ENCODE peak calls at places on chromosomes 1 and 21, in seven cellular contexts. One of them, this sample, is unnamed.

GRCh38 chr1:44740179-44740617 is 561 bp downstream of the KIF2C start:
- DNase-seq in pancreas: no peak
- DNase-seq in NT2/D1: no peak
- DNase-seq in esophagus squamous epithelium: no peak
- DNase-seq in fibroblast of lung: no peak
- DNase-seq in astrocyte of the spinal cord: no peak
- DNase-seq in AG10803: no peak
- DNase-seq in this sample: no peak

GRCh38 chr1:36083635-36084501 is at the start of gene TEKT2:
- DNase-seq in astrocyte of the spinal cord: peak
- DNase-seq in NT2/D1: peak
- DNase-seq in AG10803: no peak
- DNase-seq in pancreas: no peak
- DNase-seq in esophagus squamous epithelium: no peak
- DNase-seq in fibroblast of lung: no peak
- DNase-seq in this sample: no peak

GRCh38 chr1:20069932-20070331 is at the start of gene PLA2G5:
- DNase-seq in NT2/D1: no peak
- DNase-seq in esophagus squamous epithelium: no peak
- DNase-seq in astrocyte of the spinal cord: peak
- DNase-seq in AG10803: peak
- DNase-seq in pancreas: no peak
- DNase-seq in fibroblast of lung: peak
- DNase-seq in this sample: no peak

GRCh38 chr1:18955442-18956188 is 861 bp downstream of the IFFO2 start:
- DNase-seq in fibroblast of lung: no peak
- DNase-seq in AG10803: no peak
- DNase-seq in esophagus squamous epithelium: no peak
- DNase-seq in pancreas: peak
- DNase-seq in astrocyte of the spinal cord: no peak
- DNase-seq in NT2/D1: no peak
- DNase-seq in this sample: no peak

GRCh38 chr1:219908170-219908569 is 20.2 kb downstream of the SLC30A10 start:
- DNase-seq in pancreas: no peak
- DNase-seq in esophagus squamous epithelium: no peak
- DNase-seq in AG10803: no peak
- DNase-seq in astrocyte of the spinal cord: no peak
- DNase-seq in NT2/D1: no peak
- DNase-seq in fibroblast of lung: no peak
- DNase-seq in this sample: no peak

GRCh38 chr1:147804942-147805723 is 44.7 kb upstream of the GJA5 start:
- DNase-seq in astrocyte of the spinal cord: no peak
- DNase-seq in NT2/D1: no peak
- DNase-seq in fibroblast of lung: no peak
- DNase-seq in AG10803: no peak
- DNase-seq in esophagus squamous epithelium: no peak
- DNase-seq in pancreas: no peak
- DNase-seq in this sample: no peak

GRCh38 chr1:111789666-111790316 is 34.1 kb downstream of the DDX20 start:
- DNase-seq in AG10803: peak
- DNase-seq in fibroblast of lung: peak
- DNase-seq in NT2/D1: no peak
- DNase-seq in esophagus squamous epithelium: no peak
- DNase-seq in astrocyte of the spinal cord: no peak
- DNase-seq in pancreas: no peak
- DNase-seq in this sample: peak

GRCh38 chr1:64171797-64172281 is 31.6 kb upstream of the UBE2U start:
- DNase-seq in esophagus squamous epithelium: no peak
- DNase-seq in astrocyte of the spinal cord: peak
- DNase-seq in NT2/D1: no peak
- DNase-seq in pancreas: no peak
- DNase-seq in fibroblast of lung: peak
- DNase-seq in AG10803: peak
- DNase-seq in this sample: peak

GRCh38 chr1:196887515-196888239 is at the start of gene CFHR4:
- DNase-seq in NT2/D1: no peak
- DNase-seq in astrocyte of the spinal cord: no peak
- DNase-seq in pancreas: no peak
- DNase-seq in AG10803: no peak
- DNase-seq in esophagus squamous epithelium: no peak
- DNase-seq in fibroblast of lung: no peak
- DNase-seq in this sample: no peak

GRCh38 chr1:39683591-39684312 is 7.5 kb downstream of the HPCAL4 start:
- DNase-seq in astrocyte of the spinal cord: no peak
- DNase-seq in esophagus squamous epithelium: no peak
- DNase-seq in fibroblast of lung: no peak
- DNase-seq in AG10803: no peak
- DNase-seq in NT2/D1: no peak
- DNase-seq in pancreas: no peak
- DNase-seq in this sample: no peak

GRCh38 chr21:44943005-44943685 is 3.3 kb downstream of the SLX9 start:
- DNase-seq in AG10803: no peak
- DNase-seq in fibroblast of lung: no peak
- DNase-seq in pancreas: no peak
- DNase-seq in NT2/D1: no peak
- DNase-seq in esophagus squamous epithelium: no peak
- DNase-seq in astrocyte of the spinal cord: no peak
- DNase-seq in this sample: no peak

GRCh38 chr21:36047139-36047538 is 13.2 kb downstream of the SETD4 start:
- DNase-seq in fibroblast of lung: no peak
- DNase-seq in esophagus squamous epithelium: no peak
- DNase-seq in pancreas: no peak
- DNase-seq in AG10803: no peak
- DNase-seq in NT2/D1: no peak
- DNase-seq in astrocyte of the spinal cord: no peak
- DNase-seq in this sample: no peak

GRCh38 chr1:76402128-76402527 is 327.6 kb downstream of the ST6GALNAC3 start:
- DNase-seq in astrocyte of the spinal cord: no peak
- DNase-seq in AG10803: no peak
- DNase-seq in pancreas: no peak
- DNase-seq in NT2/D1: no peak
- DNase-seq in esophagus squamous epithelium: no peak
- DNase-seq in fibroblast of lung: no peak
- DNase-seq in this sample: no peak

GRCh38 chr1:47650205-47650604 is 212.4 kb downstream of the FOXD2 start:
- DNase-seq in pancreas: no peak
- DNase-seq in fibroblast of lung: peak
- DNase-seq in AG10803: peak
- DNase-seq in esophagus squamous epithelium: no peak
- DNase-seq in NT2/D1: no peak
- DNase-seq in astrocyte of the spinal cord: peak
- DNase-seq in this sample: peak

GRCh38 chr1:230308039-230308438 is 118.1 kb downstream of the PGBD5 start:
- DNase-seq in NT2/D1: no peak
- DNase-seq in AG10803: peak
- DNase-seq in pancreas: peak
- DNase-seq in esophagus squamous epithelium: no peak
- DNase-seq in astrocyte of the spinal cord: peak
- DNase-seq in fibroblast of lung: peak
- DNase-seq in this sample: peak

GRCh38 chr1:202462342-202463076 is 114.0 kb downstream of the PPP1R12B start:
- DNase-seq in pancreas: no peak
- DNase-seq in NT2/D1: no peak
- DNase-seq in AG10803: no peak
- DNase-seq in astrocyte of the spinal cord: no peak
- DNase-seq in fibroblast of lung: no peak
- DNase-seq in esophagus squamous epithelium: no peak
- DNase-seq in this sample: no peak

GRCh38 chr1:186887198-186887597 is 58.4 kb downstream of the PLA2G4A start:
- DNase-seq in esophagus squamous epithelium: no peak
- DNase-seq in astrocyte of the spinal cord: no peak
- DNase-seq in fibroblast of lung: peak
- DNase-seq in AG10803: no peak
- DNase-seq in NT2/D1: no peak
- DNase-seq in pancreas: no peak
- DNase-seq in this sample: no peak

GRCh38 chr1:53431725-53432306 is 27.4 kb upstream of the DMRTB1 start:
- DNase-seq in fibroblast of lung: no peak
- DNase-seq in astrocyte of the spinal cord: no peak
- DNase-seq in pancreas: no peak
- DNase-seq in esophagus squamous epithelium: no peak
- DNase-seq in NT2/D1: no peak
- DNase-seq in AG10803: no peak
- DNase-seq in this sample: no peak

GRCh38 chr1:58905628-58906256 is 121.9 kb upstream of the JUN start:
- DNase-seq in esophagus squamous epithelium: no peak
- DNase-seq in fibroblast of lung: no peak
- DNase-seq in astrocyte of the spinal cord: no peak
- DNase-seq in pancreas: peak
- DNase-seq in NT2/D1: no peak
- DNase-seq in AG10803: no peak
- DNase-seq in this sample: no peak

GRCh38 chr1:31795801-31796621 is 19.8 kb downstream of the SPOCD1 start:
- DNase-seq in pancreas: no peak
- DNase-seq in astrocyte of the spinal cord: peak
- DNase-seq in fibroblast of lung: peak
- DNase-seq in NT2/D1: no peak
- DNase-seq in AG10803: peak
- DNase-seq in esophagus squamous epithelium: no peak
- DNase-seq in this sample: peak

GRCh38 chr1:173560300-173560699 is 42.6 kb downstream of the SLC9C2 start:
- DNase-seq in esophagus squamous epithelium: no peak
- DNase-seq in AG10803: no peak
- DNase-seq in astrocyte of the spinal cord: no peak
- DNase-seq in pancreas: no peak
- DNase-seq in fibroblast of lung: no peak
- DNase-seq in NT2/D1: no peak
- DNase-seq in this sample: no peak
- H3K4me3 ChIP-seq in esophagus squamous epithelium: no peak
- H3K4me3 ChIP-seq in AG10803: no peak
- H3K4me3 ChIP-seq in astrocyte of the spinal cord: no peak
- H3K4me3 ChIP-seq in pancreas: no peak
- H3K4me3 ChIP-seq in fibroblast of lung: no peak
- H3K4me3 ChIP-seq in NT2/D1: no peak
- H3K4me3 ChIP-seq in this sample: no peak

GRCh38 chr1:93434987-93435386 is 12.9 kb upstream of the FNBP1L start:
- DNase-seq in esophagus squamous epithelium: no peak
- DNase-seq in fibroblast of lung: no peak
- DNase-seq in AG10803: no peak
- DNase-seq in pancreas: no peak
- DNase-seq in astrocyte of the spinal cord: no peak
- DNase-seq in NT2/D1: no peak
- DNase-seq in this sample: no peak
- H3K4me3 ChIP-seq in esophagus squamous epithelium: no peak
- H3K4me3 ChIP-seq in fibroblast of lung: no peak
- H3K4me3 ChIP-seq in AG10803: no peak
- H3K4me3 ChIP-seq in pancreas: no peak
- H3K4me3 ChIP-seq in astrocyte of the spinal cord: no peak
- H3K4me3 ChIP-seq in NT2/D1: no peak
- H3K4me3 ChIP-seq in this sample: no peak

DNA sequence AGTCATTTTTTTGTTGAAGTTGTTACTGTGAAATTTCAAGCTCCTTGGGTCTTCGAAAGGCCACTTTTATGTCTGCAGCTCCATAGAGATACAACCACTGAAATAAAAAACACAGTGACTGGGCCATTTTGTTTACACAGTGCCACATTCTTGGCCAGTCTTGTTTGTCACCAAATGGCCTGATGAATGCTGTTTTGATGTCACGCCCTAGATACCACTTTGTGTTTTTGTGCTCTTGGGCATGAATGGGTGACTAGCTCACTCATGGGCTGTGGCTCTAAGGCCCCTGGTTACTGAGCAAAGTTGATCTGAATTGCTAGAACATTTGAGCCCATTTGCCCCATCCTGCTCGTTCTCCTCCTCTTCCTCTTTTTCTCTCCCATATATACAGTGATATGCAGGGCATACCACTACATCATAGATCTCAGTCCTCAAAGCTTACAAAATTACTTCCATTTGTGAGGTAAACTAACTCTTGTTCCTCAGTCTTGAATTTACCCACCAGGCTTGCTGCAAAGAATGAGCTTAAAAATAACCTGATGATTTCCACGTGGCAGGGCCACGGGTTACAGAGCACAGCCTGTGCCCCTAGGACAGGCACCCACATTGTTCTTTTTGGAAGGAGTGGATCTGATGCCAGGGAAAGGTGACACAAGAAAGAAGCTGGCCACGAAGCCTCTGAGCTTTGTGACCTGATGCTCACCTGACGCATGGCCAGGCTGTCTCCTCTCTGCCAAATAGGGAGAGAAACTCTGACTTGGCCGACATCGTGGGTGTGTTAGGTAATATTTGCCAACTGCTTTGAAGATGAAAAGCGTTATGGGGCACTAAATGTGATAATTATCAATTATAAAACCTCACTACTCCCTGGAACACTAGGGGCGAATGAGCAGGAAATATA is 92.4 kb downstream of the RUNX1 start:
- DNase-seq in astrocyte of the spinal cord: no peak
- DNase-seq in pancreas: no peak
- DNase-seq in esophagus squamous epithelium: no peak
- DNase-seq in fibroblast of lung: no peak
- DNase-seq in AG10803: no peak
- DNase-seq in NT2/D1: no peak
- DNase-seq in this sample: no peak
- H3K4me3 ChIP-seq in astrocyte of the spinal cord: no peak
- H3K4me3 ChIP-seq in pancreas: no peak
- H3K4me3 ChIP-seq in esophagus squamous epithelium: no peak
- H3K4me3 ChIP-seq in fibroblast of lung: no peak
- H3K4me3 ChIP-seq in AG10803: no peak
- H3K4me3 ChIP-seq in NT2/D1: no peak
- H3K4me3 ChIP-seq in this sample: no peak

GRCh38 chr1:181114574-181115366 is 26.3 kb downstream of the IER5 start:
- DNase-seq in AG10803: no peak
- DNase-seq in NT2/D1: no peak
- DNase-seq in astrocyte of the spinal cord: no peak
- DNase-seq in fibroblast of lung: no peak
- DNase-seq in esophagus squamous epithelium: no peak
- DNase-seq in pancreas: no peak
- DNase-seq in this sample: no peak

GRCh38 chr1:181112071-181112929 is 23.8 kb downstream of the IER5 start:
- DNase-seq in pancreas: peak
- DNase-seq in NT2/D1: no peak
- DNase-seq in esophagus squamous epithelium: no peak
- DNase-seq in AG10803: peak
- DNase-seq in astrocyte of the spinal cord: peak
- DNase-seq in fibroblast of lung: peak
- DNase-seq in this sample: peak

GRCh38 chr1:181113061-181113695 is 24.7 kb downstream of the IER5 start:
- DNase-seq in NT2/D1: no peak
- DNase-seq in astrocyte of the spinal cord: peak
- DNase-seq in fibroblast of lung: peak
- DNase-seq in esophagus squamous epithelium: no peak
- DNase-seq in AG10803: no peak
- DNase-seq in pancreas: no peak
- DNase-seq in this sample: no peak

GRCh38 chr1:181108297-181108696 is 19.8 kb downstream of the IER5 start:
- DNase-seq in astrocyte of the spinal cord: no peak
- DNase-seq in fibroblast of lung: no peak
- DNase-seq in pancreas: no peak
- DNase-seq in NT2/D1: no peak
- DNase-seq in AG10803: no peak
- DNase-seq in esophagus squamous epithelium: no peak
- DNase-seq in this sample: no peak

DNA sequence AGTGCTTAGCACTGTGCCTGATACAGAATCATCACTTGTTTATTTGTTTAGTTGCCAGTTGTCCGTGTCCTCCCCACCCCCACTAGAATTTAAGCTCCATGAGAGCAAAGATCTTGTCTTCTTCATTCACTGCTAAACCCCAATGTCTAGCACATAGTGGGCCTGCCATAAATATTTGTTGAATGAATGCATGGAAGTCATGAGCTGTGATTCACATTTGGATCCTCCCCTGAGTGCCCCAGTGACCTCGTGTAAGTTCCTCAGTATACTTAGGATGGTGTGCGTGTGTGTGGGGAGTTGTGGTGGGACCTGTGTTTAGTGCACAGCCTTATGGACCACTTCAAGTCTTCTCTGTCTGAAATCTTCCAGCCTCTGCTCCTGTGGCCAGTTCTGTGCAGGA is 23.1 kb downstream of the IER5 start:
- DNase-seq in NT2/D1: no peak
- DNase-seq in astrocyte of the spinal cord: no peak
- DNase-seq in pancreas: no peak
- DNase-seq in AG10803: no peak
- DNase-seq in esophagus squamous epithelium: no peak
- DNase-seq in fibroblast of lung: peak
- DNase-seq in this sample: no peak
- H3K4me3 ChIP-seq in NT2/D1: no peak
- H3K4me3 ChIP-seq in astrocyte of the spinal cord: no peak
- H3K4me3 ChIP-seq in pancreas: no peak
- H3K4me3 ChIP-seq in AG10803: no peak
- H3K4me3 ChIP-seq in esophagus squamous epithelium: no peak
- H3K4me3 ChIP-seq in fibroblast of lung: no peak
- H3K4me3 ChIP-seq in this sample: no peak

This sample was measured in skeletal muscle cell.